ENCODE peak calls at places on chromosomes 7 and 10, in ten cellular contexts. D, T, U, C, K, F, P, B, X and Y are unnamed samples.

GRCh38 chr7:154928136-154929005 is 74.6 kb downstream of the PAXIP1 start:
- DNase-seq in D (no peak), T (no peak), U (no peak), C (no peak), K (peak), F (no peak), P (peak), B (peak), X (peak), Y (no peak)

GRCh38 chr7:1864126-1864940 is 194.3 kb downstream of the ELFN1 start:
- DNase-seq in D (no peak), T (no peak), U (no peak), C (peak), K (no peak), F (no peak), P (no peak), B (no peak), X (no peak), Y (no peak)

GRCh38 chr10:43844236-43844635 is 195.6 kb upstream of the ZNF32 start:
- DNase-seq in D (no peak), T (no peak), U (no peak), C (no peak), K (no peak), F (no peak), P (no peak), B (no peak), X (no peak), Y (no peak)

GRCh38 chr10:22285130-22285529 is 31.1 kb upstream of the COMMD3 start:
- DNase-seq in D (no peak), T (no peak), U (no peak), C (no peak), K (no peak), F (no peak), P (no peak), B (no peak), X (no peak), Y (no peak)

GRCh38 chr7:135168001-135168400 is 2.5 kb downstream of the CYREN start:
- DNase-seq in D (no peak), T (no peak), U (no peak), C (no peak), K (no peak), F (no peak), P (no peak), B (peak), X (no peak), Y (no peak)

GRCh38 chr7:16754869-16755317 is 1.3 kb downstream of the TSPAN13 start:
- DNase-seq in D (no peak), T (no peak), U (no peak), C (no peak), K (no peak), F (no peak), P (no peak), B (peak), X (no peak), Y (no peak)

GRCh38 chr7:114988755-114989154 is 66.9 kb downstream of the MDFIC start:
- DNase-seq in D (peak), T (no peak), U (no peak), C (no peak), K (no peak), F (no peak), P (no peak), B (no peak), X (no peak), Y (no peak)

GRCh38 chr7:140239653-140239935 is 62.8 kb upstream of the KDM7A start:
- DNase-seq in D (no peak), T (no peak), U (no peak), C (no peak), K (no peak), F (no peak), P (no peak), B (no peak), X (no peak), Y (no peak)

GRCh38 chr7:66894463-66895080 is 26.5 kb upstream of the TMEM248 start:
- DNase-seq in D (no peak), T (no peak), U (no peak), C (peak), K (no peak), F (no peak), P (no peak), B (peak), X (no peak), Y (no peak)

GRCh38 chr10:122505885-122506284 is 44.5 kb downstream of the HTRA1 start:
- DNase-seq in D (no peak), T (no peak), U (no peak), C (no peak), K (no peak), F (no peak), P (no peak), B (no peak), X (no peak), Y (no peak)

GRCh38 chr10:89659185-89660131 is 14.4 kb upstream of the PANK1 start:
- DNase-seq in D (no peak), T (no peak), U (no peak), C (no peak), K (no peak), F (no peak), P (peak), B (no peak), X (no peak), Y (no peak)

GRCh38 chr10:34960983-34961382 is 129.2 kb downstream of the CUL2 start:
- DNase-seq in D (no peak), T (no peak), U (no peak), C (no peak), K (no peak), F (peak), P (no peak), B (no peak), X (no peak), Y (peak)

GRCh38 chr7:91603707-91604106 is 276.8 kb downstream of the MTERF1 start:
- DNase-seq in D (no peak), T (no peak), U (no peak), C (no peak), K (no peak), F (no peak), P (no peak), B (no peak), X (no peak), Y (no peak)

GRCh38 chr7:94605031-94605430 is 50.9 kb downstream of the SGCE start:
- DNase-seq in D (no peak), T (no peak), U (no peak), C (no peak), K (no peak), F (no peak), P (no peak), B (no peak), X (no peak), Y (no peak)

GRCh38 chr7:130615583-130615982 is 53.0 kb downstream of the COPG2 start:
- DNase-seq in D (no peak), T (no peak), U (no peak), C (no peak), K (no peak), F (no peak), P (no peak), B (no peak), X (no peak), Y (no peak)
- TF ChIP-seq CTCF in D (no peak), T (no peak), U (no peak), C (no peak), K (no peak), F (no peak), P (no peak), B (no peak), X (no peak), Y (no peak)

GRCh38 chr10:126524526-126524925 is 136.2 kb upstream of the ADAM12 start:
- DNase-seq in D (no peak), T (no peak), U (no peak), C (no peak), K (no peak), F (no peak), P (no peak), B (no peak), X (no peak), Y (no peak)
- TF ChIP-seq CTCF in D (no peak), T (no peak), U (no peak), C (no peak), K (no peak), F (no peak), P (no peak), B (no peak), X (no peak), Y (no peak)

DNA sequence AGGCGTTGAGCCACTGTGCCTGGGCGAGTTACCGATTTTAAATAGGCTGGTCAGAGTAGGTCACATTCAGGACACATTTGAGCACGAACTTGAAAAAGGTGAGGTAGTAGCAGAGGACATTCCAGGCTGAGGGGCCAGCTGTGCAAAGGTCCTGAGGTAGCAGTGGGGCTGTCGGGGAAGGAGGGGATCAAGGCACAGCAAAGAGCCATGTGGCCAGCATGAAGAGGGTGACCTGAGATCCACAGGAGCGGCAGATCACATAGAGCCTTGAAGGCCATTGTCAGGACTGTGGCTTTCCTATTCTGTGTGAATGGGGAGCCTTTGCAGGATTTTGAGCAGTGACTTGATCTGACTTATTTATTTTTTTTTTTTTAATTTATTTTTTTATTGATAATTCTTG is 6.5 kb downstream of the ZAN start:
- DNase-seq in D (no peak), T (no peak), U (no peak), C (no peak), K (no peak), F (no peak), P (no peak), B (no peak), X (no peak), Y (no peak)
- TF ChIP-seq CTCF in D (no peak), T (no peak), U (no peak), C (no peak), K (no peak), F (no peak), P (no peak), B (no peak), X (no peak), Y (no peak)

DNA sequence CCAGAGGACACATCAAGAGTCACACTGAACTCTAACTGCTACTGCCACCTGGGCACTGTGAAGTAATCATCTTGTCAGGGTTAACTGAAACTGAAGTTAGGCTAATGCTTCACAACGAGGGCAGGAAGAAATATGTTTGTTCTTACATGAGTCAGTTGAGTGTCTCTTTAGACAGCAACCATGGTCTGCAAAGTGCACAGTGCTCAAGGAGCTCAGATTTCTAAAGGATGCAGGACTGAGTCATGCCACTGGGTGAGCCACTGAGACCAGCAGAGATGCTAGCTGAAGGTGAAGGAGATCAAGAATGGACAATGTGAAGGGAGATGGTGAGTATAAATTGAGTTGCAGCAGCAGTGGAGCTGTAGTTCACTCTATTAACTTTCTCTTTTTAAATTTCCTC is 76.0 kb upstream of the CTTNBP2 start:
- DNase-seq in D (no peak), T (no peak), U (no peak), C (no peak), K (no peak), F (no peak), P (no peak), B (peak), X (no peak), Y (no peak)
- TF ChIP-seq CTCF in D (no peak), T (no peak), U (no peak), C (no peak), K (no peak), F (peak), P (no peak), B (no peak), X (no peak), Y (no peak)

DNA sequence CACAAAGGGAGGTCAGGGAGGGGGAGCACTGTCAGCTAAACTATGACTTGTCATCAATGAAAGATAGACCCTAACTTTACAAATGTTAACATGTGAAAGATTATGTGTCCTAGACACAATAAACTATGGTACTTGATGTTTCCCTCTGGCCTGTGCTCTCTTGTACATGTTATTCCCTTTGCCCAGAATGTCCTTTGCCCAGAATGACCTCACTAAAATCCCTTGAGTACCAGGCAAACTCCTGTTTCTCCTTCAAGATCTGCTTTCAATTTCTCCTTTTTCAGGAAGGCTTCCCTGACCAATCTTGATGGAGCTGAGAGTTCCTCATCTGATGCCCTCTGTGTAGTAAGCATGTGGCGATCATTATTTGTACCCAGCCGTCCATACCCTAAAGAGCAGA is 143.1 kb downstream of the ZNF365 start:
- DNase-seq in D (no peak), T (no peak), U (no peak), C (no peak), K (no peak), F (no peak), P (no peak), B (no peak), X (no peak), Y (no peak)
- TF ChIP-seq CTCF in D (no peak), T (no peak), U (no peak), C (no peak), K (no peak), F (no peak), P (no peak), B (no peak), X (no peak), Y (no peak)

GRCh38 chr10:18381679-18382078 is 241.5 kb downstream of the CACNB2 start:
- DNase-seq in D (no peak), T (no peak), U (no peak), C (no peak), K (no peak), F (no peak), P (no peak), B (no peak), X (no peak), Y (no peak)
- TF ChIP-seq CTCF in D (no peak), T (no peak), U (no peak), C (no peak), K (no peak), F (no peak), P (no peak), B (no peak), X (no peak), Y (no peak)

GRCh38 chr7:122887198-122887597 is 938 bp upstream of the CADPS2 start:
- DNase-seq in D (peak), T (peak), U (peak), C (peak), K (peak), F (peak), P (no peak), B (peak), X (no peak), Y (peak)
- TF ChIP-seq CTCF in D (no peak), T (no peak), U (peak), C (peak), K (no peak), F (peak), P (peak), B (peak), X (no peak), Y (no peak)